ENCODE peak calls at places on chromosomes 11 and 22, in four cellular contexts. A, S, I and Z are unnamed samples.

GRCh38 chr11:65112551-65113360 is 1.1 kb downstream of the TM7SF2 start:
- DNase-seq in A (no peak), I (peak; percentile 95), S (peak; percentile 65), Z (peak; percentile 89)

GRCh38 chr22:32695451-32695891 is 106.0 kb upstream of the TIMP3 start:
- DNase-seq in A (no peak), S (no peak), I (no peak), Z (no peak)

GRCh38 chr11:690738-691633 is 4.0 kb downstream of the DEAF1 start:
- DNase-seq in S (no peak), A (no peak), I (no peak), Z (no peak)

GRCh38 chr11:94329501-94329900 is 25.1 kb downstream of the IZUMO1R start:
- DNase-seq in A (no peak), S (no peak), I (no peak), Z (no peak)

GRCh38 chr11:75810637-75811383 is 4.2 kb upstream of the UVRAG start:
- DNase-seq in I (no peak), S (no peak), A (no peak), Z (no peak)

GRCh38 chr11:19196458-19196857 is 5.3 kb downstream of the CSRP3 start:
- DNase-seq in I (no peak), A (no peak), S (no peak), Z (no peak)

GRCh38 chr11:75303544-75304224 is 47.8 kb downstream of the ARRB1 start:
- DNase-seq in A (no peak), I (no peak), S (no peak), Z (no peak)

GRCh38 chr11:123578778-123579481 is 75.5 kb downstream of the SCN3B start:
- DNase-seq in I (no peak), A (no peak), S (no peak), Z (no peak)

GRCh38 chr22:19820880-19821522 is 33.7 kb downstream of the GNB1L start:
- DNase-seq in I (peak; percentile 75), A (no peak), S (no peak), Z (no peak)

GRCh38 chr11:29449280-29450074 is 567.4 kb downstream of the KCNA4 start:
- DNase-seq in I (no peak), S (no peak), A (no peak), Z (no peak)

GRCh38 chr11:62958547-62959071 is 26.2 kb downstream of the SLC22A6 start:
- DNase-seq in A (peak; percentile 47), I (no peak), S (no peak), Z (peak; percentile 8)

GRCh38 chr11:11748706-11749365 is 92.9 kb upstream of the USP47 start:
- DNase-seq in S (no peak), A (no peak), I (no peak), Z (no peak)

GRCh38 chr22:19841641-19842385 is 12.9 kb downstream of the GNB1L start:
- DNase-seq in I (no peak), S (no peak), A (no peak), Z (no peak)

GRCh38 chr11:20042717-20043392 is 117.4 kb downstream of the DBX1 start:
- DNase-seq in S (no peak), A (no peak), I (no peak), Z (peak; percentile 64)

GRCh38 chr11:120259241-120259640 is 19.3 kb downstream of the POU2F3 start:
- DNase-seq in A (no peak), S (no peak), I (no peak), Z (no peak)